ENCODE peak calls at places on chromosomes 1 and 21, in five cellular contexts. One of them, this sample, is unnamed.

GRCh38 chr1:76541618-76542017 is 325.7 kb upstream of the ST6GALNAC5 start:
- DNase-seq in effector memory CD4-positive, alpha-beta T cell: no peak
- DNase-seq in hepatocyte: no peak
- DNase-seq in PC-3: no peak
- DNase-seq in fibroblast of the aortic adventitia: no peak
- DNase-seq in this sample: no peak

GRCh38 chr1:75171876-75172275 is 37.7 kb downstream of the LHX8 start:
- DNase-seq in effector memory CD4-positive, alpha-beta T cell: no peak
- DNase-seq in hepatocyte: no peak
- DNase-seq in PC-3: no peak
- DNase-seq in fibroblast of the aortic adventitia: no peak
- DNase-seq in this sample: no peak

GRCh38 chr1:165897326-165898303 is 70.2 kb downstream of the UCK2 start:
- DNase-seq in effector memory CD4-positive, alpha-beta T cell: no peak
- DNase-seq in hepatocyte: no peak
- DNase-seq in PC-3: no peak
- DNase-seq in fibroblast of the aortic adventitia: peak; percentile 54
- DNase-seq in this sample: no peak

GRCh38 chr1:37553598-37553926 is 531 bp downstream of the SNIP1 start:
- DNase-seq in effector memory CD4-positive, alpha-beta T cell: no peak
- DNase-seq in hepatocyte: no peak
- DNase-seq in PC-3: no peak
- DNase-seq in fibroblast of the aortic adventitia: no peak
- DNase-seq in this sample: no peak

GRCh38 chr1:112876315-112876714 is 79.7 kb downstream of the SLC16A1 start:
- DNase-seq in effector memory CD4-positive, alpha-beta T cell: no peak
- DNase-seq in hepatocyte: no peak
- DNase-seq in PC-3: no peak
- DNase-seq in fibroblast of the aortic adventitia: no peak
- DNase-seq in this sample: no peak

GRCh38 chr1:231636157-231636556 is 9.6 kb downstream of the DISC1 start:
- DNase-seq in effector memory CD4-positive, alpha-beta T cell: no peak
- DNase-seq in hepatocyte: peak; percentile 28
- DNase-seq in PC-3: peak; percentile 56
- DNase-seq in fibroblast of the aortic adventitia: peak; percentile 4
- DNase-seq in this sample: no peak

GRCh38 chr1:42933610-42934009 is 25.1 kb downstream of the SLC2A1 start:
- DNase-seq in effector memory CD4-positive, alpha-beta T cell: no peak
- DNase-seq in hepatocyte: no peak
- DNase-seq in PC-3: no peak
- DNase-seq in fibroblast of the aortic adventitia: no peak
- DNase-seq in this sample: no peak

GRCh38 chr21:45582128-45582527 is 39.9 kb upstream of the SLC19A1 start:
- DNase-seq in effector memory CD4-positive, alpha-beta T cell: no peak
- DNase-seq in hepatocyte: no peak
- DNase-seq in PC-3: no peak
- DNase-seq in fibroblast of the aortic adventitia: no peak
- DNase-seq in this sample: no peak

GRCh38 chr1:219333626-219334025 is 159.9 kb downstream of the LYPLAL1 start:
- DNase-seq in effector memory CD4-positive, alpha-beta T cell: no peak
- DNase-seq in hepatocyte: no peak
- DNase-seq in PC-3: no peak
- DNase-seq in fibroblast of the aortic adventitia: no peak
- DNase-seq in this sample: no peak

GRCh38 chr1:222009105-222009730 is 267.3 kb upstream of the DUSP10 start:
- DNase-seq in effector memory CD4-positive, alpha-beta T cell: no peak
- DNase-seq in hepatocyte: peak; percentile 29
- DNase-seq in PC-3: peak; percentile 78
- DNase-seq in fibroblast of the aortic adventitia: peak; percentile 44
- DNase-seq in this sample: no peak

GRCh38 chr1:16092097-16092922 is 18.9 kb upstream of the FAM131C start:
- DNase-seq in effector memory CD4-positive, alpha-beta T cell: no peak
- DNase-seq in hepatocyte: no peak
- DNase-seq in PC-3: no peak
- DNase-seq in fibroblast of the aortic adventitia: no peak
- DNase-seq in this sample: no peak

GRCh38 chr1:109399326-109399957 is 1.7 kb upstream of the SORT1 start:
- DNase-seq in effector memory CD4-positive, alpha-beta T cell: no peak
- DNase-seq in hepatocyte: peak; percentile 79
- DNase-seq in PC-3: peak; percentile 88
- DNase-seq in fibroblast of the aortic adventitia: peak; percentile 82
- DNase-seq in this sample: peak; percentile 52

GRCh38 chr1:241611063-241611462 is 29.1 kb downstream of the CHML start:
- DNase-seq in effector memory CD4-positive, alpha-beta T cell: no peak
- DNase-seq in hepatocyte: peak; percentile 76
- DNase-seq in PC-3: peak; percentile 96
- DNase-seq in fibroblast of the aortic adventitia: peak; percentile 80
- DNase-seq in this sample: peak; percentile 80

GRCh38 chr1:111679541-111679940 is 59.7 kb downstream of the INKA2 start:
- DNase-seq in effector memory CD4-positive, alpha-beta T cell: no peak
- DNase-seq in hepatocyte: no peak
- DNase-seq in PC-3: no peak
- DNase-seq in fibroblast of the aortic adventitia: no peak
- DNase-seq in this sample: no peak

GRCh38 chr1:169779970-169780369 is 14.7 kb downstream of the METTL18 start:
- DNase-seq in effector memory CD4-positive, alpha-beta T cell: no peak
- DNase-seq in hepatocyte: no peak
- DNase-seq in PC-3: peak; percentile 78
- DNase-seq in fibroblast of the aortic adventitia: peak; percentile 64
- DNase-seq in this sample: peak; percentile 2

GRCh38 chr1:227542153-227543120 is 20.9 kb upstream of the ZNF678 start:
- DNase-seq in effector memory CD4-positive, alpha-beta T cell: peak; percentile 76
- DNase-seq in hepatocyte: peak; percentile 91
- DNase-seq in PC-3: peak; percentile 98
- DNase-seq in fibroblast of the aortic adventitia: peak; percentile 66
- DNase-seq in this sample: peak; percentile 65

GRCh38 chr1:35629051-35629450 is 12.3 kb downstream of the PSMB2 start:
- DNase-seq in effector memory CD4-positive, alpha-beta T cell: no peak
- DNase-seq in hepatocyte: peak; percentile 15
- DNase-seq in PC-3: no peak
- DNase-seq in fibroblast of the aortic adventitia: no peak
- DNase-seq in this sample: no peak

GRCh38 chr1:212161231-212161781 is 123.9 kb upstream of the PPP2R5A start:
- DNase-seq in effector memory CD4-positive, alpha-beta T cell: no peak
- DNase-seq in hepatocyte: no peak
- DNase-seq in PC-3: peak; percentile 74
- DNase-seq in fibroblast of the aortic adventitia: peak; percentile 84
- DNase-seq in this sample: peak; percentile 86

GRCh38 chr1:208461680-208462079 is 217.5 kb upstream of the PLXNA2 start:
- DNase-seq in effector memory CD4-positive, alpha-beta T cell: no peak
- DNase-seq in hepatocyte: no peak
- DNase-seq in PC-3: peak; percentile 37
- DNase-seq in fibroblast of the aortic adventitia: no peak
- DNase-seq in this sample: no peak

GRCh38 chr1:231236131-231236571 is 4.9 kb upstream of the GNPAT start:
- DNase-seq in effector memory CD4-positive, alpha-beta T cell: no peak
- DNase-seq in hepatocyte: no peak
- DNase-seq in PC-3: no peak
- DNase-seq in fibroblast of the aortic adventitia: no peak
- DNase-seq in this sample: no peak

GRCh38 chr21:45308211-45309068 is 20.7 kb upstream of the POFUT2 start:
- DNase-seq in effector memory CD4-positive, alpha-beta T cell: no peak
- DNase-seq in hepatocyte: peak; percentile 78
- DNase-seq in PC-3: no peak
- DNase-seq in fibroblast of the aortic adventitia: peak; percentile 58
- DNase-seq in this sample: no peak

GRCh38 chr1:55064071-55064581 is 24.8 kb downstream of the PCSK9 start:
- DNase-seq in effector memory CD4-positive, alpha-beta T cell: no peak
- DNase-seq in hepatocyte: peak; percentile 27
- DNase-seq in PC-3: no peak
- DNase-seq in fibroblast of the aortic adventitia: peak; percentile 55
- DNase-seq in this sample: no peak

GRCh38 chr1:53526451-53527101 is 67.4 kb downstream of the DMRTB1 start:
- DNase-seq in effector memory CD4-positive, alpha-beta T cell: no peak
- DNase-seq in hepatocyte: peak; percentile 91
- DNase-seq in PC-3: no peak
- DNase-seq in fibroblast of the aortic adventitia: peak; percentile 63
- DNase-seq in this sample: no peak

GRCh38 chr21:44429894-44430293 is 25.4 kb upstream of the LRRC3 start:
- DNase-seq in effector memory CD4-positive, alpha-beta T cell: no peak
- DNase-seq in hepatocyte: no peak
- DNase-seq in PC-3: no peak
- DNase-seq in fibroblast of the aortic adventitia: no peak
- DNase-seq in this sample: no peak

GRCh38 chr1:113488576-113489177 is 98.4 kb downstream of the MAGI3 start:
- DNase-seq in effector memory CD4-positive, alpha-beta T cell: no peak
- DNase-seq in hepatocyte: no peak
- DNase-seq in PC-3: peak; percentile 19
- DNase-seq in fibroblast of the aortic adventitia: no peak
- DNase-seq in this sample: peak; percentile 20

GRCh38 chr1:157691285-157691920 is 9.2 kb downstream of the FCRL3 start:
- DNase-seq in effector memory CD4-positive, alpha-beta T cell: no peak
- DNase-seq in hepatocyte: peak; percentile 63
- DNase-seq in PC-3: peak; percentile 62
- DNase-seq in fibroblast of the aortic adventitia: peak; percentile 20
- DNase-seq in this sample: peak; percentile 14

GRCh38 chr1:230159580-230159979 is 92.5 kb downstream of the GALNT2 start:
- DNase-seq in effector memory CD4-positive, alpha-beta T cell: no peak
- DNase-seq in hepatocyte: no peak
- DNase-seq in PC-3: no peak
- DNase-seq in fibroblast of the aortic adventitia: no peak
- DNase-seq in this sample: no peak

GRCh38 chr1:53995683-53996082 is 22.3 kb downstream of the LDLRAD1 start:
- DNase-seq in effector memory CD4-positive, alpha-beta T cell: no peak
- DNase-seq in hepatocyte: no peak
- DNase-seq in PC-3: no peak
- DNase-seq in fibroblast of the aortic adventitia: no peak
- DNase-seq in this sample: no peak

GRCh38 chr1:100736324-100736723 is 16.8 kb downstream of the VCAM1 start:
- DNase-seq in effector memory CD4-positive, alpha-beta T cell: no peak
- DNase-seq in hepatocyte: no peak
- DNase-seq in PC-3: no peak
- DNase-seq in fibroblast of the aortic adventitia: peak; percentile 74
- DNase-seq in this sample: no peak

GRCh38 chr1:206466840-206467649 is 3.2 kb upstream of the IKBKE start:
- DNase-seq in effector memory CD4-positive, alpha-beta T cell: no peak
- DNase-seq in hepatocyte: no peak
- DNase-seq in PC-3: no peak
- DNase-seq in fibroblast of the aortic adventitia: no peak
- DNase-seq in this sample: no peak

GRCh38 chr1:156001021-156001681 is 19.6 kb downstream of the SSR2 start:
- DNase-seq in effector memory CD4-positive, alpha-beta T cell: no peak
- DNase-seq in hepatocyte: no peak
- DNase-seq in PC-3: no peak
- DNase-seq in fibroblast of the aortic adventitia: no peak
- DNase-seq in this sample: no peak
- H3K4me3 ChIP-seq in effector memory CD4-positive, alpha-beta T cell: no peak overlapping the region
- H3K4me3 ChIP-seq in hepatocyte: no peak overlapping the region
- H3K4me3 ChIP-seq in PC-3: no peak overlapping the region
- H3K4me3 ChIP-seq in fibroblast of the aortic adventitia: no peak overlapping the region
- H3K4me3 ChIP-seq in this sample: no peak overlapping the region

DNA sequence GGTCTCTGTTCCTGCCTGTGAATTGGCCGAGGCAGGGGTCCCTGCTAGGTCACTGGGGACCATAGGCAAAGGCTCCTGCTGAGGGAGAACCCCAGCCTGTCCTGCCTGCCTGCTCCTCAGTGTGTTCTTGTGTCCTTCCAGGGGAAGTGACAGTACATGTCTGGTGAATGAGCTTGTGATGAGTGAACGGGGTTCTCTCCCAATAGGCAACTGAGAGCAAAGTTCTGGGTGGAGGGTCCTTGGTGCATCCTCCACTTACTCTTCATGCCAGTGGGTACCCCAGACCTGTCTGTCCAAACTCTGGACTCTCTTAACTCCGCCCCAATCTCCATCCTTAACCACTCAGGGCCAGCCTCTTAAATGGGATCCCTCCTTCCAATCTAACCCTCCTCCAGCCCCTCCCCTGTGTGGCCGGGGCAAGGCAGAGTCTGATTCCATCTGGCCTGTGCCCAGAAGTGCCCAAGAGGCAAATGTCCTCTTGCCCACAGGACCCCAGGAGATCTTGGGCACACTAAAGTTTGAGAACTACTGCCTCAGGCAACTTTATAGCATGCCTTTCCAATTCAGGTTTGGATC is 2.0 kb downstream of the XKR8 start:
- DNase-seq in effector memory CD4-positive, alpha-beta T cell: no peak
- DNase-seq in hepatocyte: no peak
- DNase-seq in PC-3: peak; percentile 18
- DNase-seq in fibroblast of the aortic adventitia: no peak
- DNase-seq in this sample: no peak
- H3K4me3 ChIP-seq in effector memory CD4-positive, alpha-beta T cell: no peak overlapping the region
- H3K4me3 ChIP-seq in hepatocyte: no peak overlapping the region
- H3K4me3 ChIP-seq in PC-3: peak overlapping the region; percentile 74
- H3K4me3 ChIP-seq in fibroblast of the aortic adventitia: peak overlapping the region; percentile 78
- H3K4me3 ChIP-seq in this sample: no peak overlapping the region

GRCh38 chr1:32178380-32179192 is 889 bp upstream of the TXLNA start:
- DNase-seq in effector memory CD4-positive, alpha-beta T cell: no peak
- DNase-seq in hepatocyte: peak; percentile 28
- DNase-seq in PC-3: no peak
- DNase-seq in fibroblast of the aortic adventitia: no peak
- DNase-seq in this sample: no peak
- H3K4me3 ChIP-seq in effector memory CD4-positive, alpha-beta T cell: no peak overlapping the region
- H3K4me3 ChIP-seq in hepatocyte: no peak overlapping the region
- H3K4me3 ChIP-seq in PC-3: peak overlapping the region; percentile 95
- H3K4me3 ChIP-seq in fibroblast of the aortic adventitia: no peak overlapping the region
- H3K4me3 ChIP-seq in this sample: no peak overlapping the region

DNA sequence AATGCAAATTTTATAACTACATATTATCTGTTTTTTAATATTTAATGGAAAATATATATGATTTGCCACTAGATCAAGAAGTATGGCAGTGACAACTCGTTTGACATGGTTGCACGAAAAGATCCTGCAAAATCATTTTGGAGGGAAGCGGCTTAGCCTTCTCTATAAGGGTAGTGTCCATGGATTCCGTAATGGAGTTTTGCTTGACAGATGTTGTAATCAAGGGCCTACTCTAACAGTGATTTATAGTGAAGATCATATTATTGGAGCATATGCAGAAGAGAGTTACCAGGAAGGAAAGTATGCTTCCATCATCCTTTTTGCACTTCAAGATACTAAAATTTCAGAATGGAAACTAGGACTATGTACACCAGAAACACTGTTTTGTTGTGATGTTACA is 483 bp downstream of the IFI44 start:
- DNase-seq in effector memory CD4-positive, alpha-beta T cell: no peak
- DNase-seq in hepatocyte: no peak
- DNase-seq in PC-3: no peak
- DNase-seq in fibroblast of the aortic adventitia: peak; percentile 23
- DNase-seq in this sample: no peak
- H3K4me3 ChIP-seq in effector memory CD4-positive, alpha-beta T cell: peak overlapping the region; percentile 53
- H3K4me3 ChIP-seq in hepatocyte: no peak overlapping the region
- H3K4me3 ChIP-seq in PC-3: no peak overlapping the region
- H3K4me3 ChIP-seq in fibroblast of the aortic adventitia: peak overlapping the region; percentile 46
- H3K4me3 ChIP-seq in this sample: peak overlapping the region; percentile 12

This sample was measured in mammary epithelial cell.